ENCODE peak calls at places on chromosome 5, in nine cellular contexts. Z, V, D, H, M, J, N, O and B are unnamed samples.

GRCh38 chr5:27706832-27707231 is 668.4 kb upstream of the CDH9 start:
- DNase-seq in H (peak; percentile 13), O (no peak), M (no peak), J (peak; percentile 64), Z (no peak), D (no peak), V (no peak), N (peak; percentile 24), B (no peak)

GRCh38 chr5:112183103-112183634 is 235.9 kb downstream of the EPB41L4A start:
- DNase-seq in O (no peak), V (no peak), D (no peak), N (peak; percentile 20), H (peak; percentile 69), J (peak; percentile 23), M (peak; percentile 78), Z (no peak), B (no peak)

GRCh38 chr5:107567901-107568671 is 102.7 kb downstream of the EFNA5 start:
- DNase-seq in Z (no peak), M (no peak), D (no peak), V (no peak), J (no peak), H (no peak), N (no peak), O (no peak), B (no peak)

GRCh38 chr5:80871541-80871961 is 88.6 kb upstream of the RASGRF2 start:
- DNase-seq in M (peak; percentile 55), V (no peak), Z (no peak), O (peak; percentile 51), D (no peak), J (peak; percentile 72), H (peak; percentile 49), N (peak; percentile 49), B (no peak)

GRCh38 chr5:33901176-33901575 is 9.4 kb upstream of the ADAMTS12 start:
- DNase-seq in V (no peak), D (no peak), H (no peak), Z (no peak), O (peak; percentile 72), N (peak; percentile 44), J (no peak), M (no peak), B (no peak)

GRCh38 chr5:55540024-55540423 is 5.3 kb upstream of the PLPP1 start:
- DNase-seq in N (peak; percentile 33), H (peak; percentile 8), O (peak; percentile 45), M (peak; percentile 38), V (no peak), Z (no peak), D (no peak), J (peak; percentile 46), B (no peak)

GRCh38 chr5:7274180-7274579 is 121.8 kb upstream of the ADCY2 start:
- DNase-seq in Z (no peak), H (no peak), M (no peak), D (no peak), N (no peak), O (no peak), J (no peak), V (no peak), B (no peak)

GRCh38 chr5:67842806-67843205 is 372.8 kb upstream of the PIK3R1 start:
- DNase-seq in D (no peak), J (no peak), V (no peak), N (peak; percentile 47), M (no peak), H (peak; percentile 2), Z (no peak), O (peak; percentile 33), B (no peak)

GRCh38 chr5:39015743-39016586 is 58.2 kb downstream of the RICTOR start:
- DNase-seq in D (no peak), O (peak; percentile 86), V (no peak), Z (no peak), H (peak; percentile 81), N (peak; percentile 56), J (peak; percentile 85), M (no peak), B (no peak)

GRCh38 chr5:13662646-13663045 is 281.8 kb downstream of the DNAH5 start:
- DNase-seq in V (no peak), O (no peak), M (no peak), Z (no peak), H (peak; percentile 33), J (peak; percentile 33), D (no peak), N (peak; percentile 0), B (no peak)

GRCh38 chr5:146249801-146250200 is 46.4 kb downstream of the RBM27 start:
- DNase-seq in D (no peak), V (no peak), H (no peak), N (no peak), O (no peak), Z (no peak), M (no peak), J (no peak), B (no peak)

GRCh38 chr5:7837401-7837800 is 13.5 kb downstream of the CFAP90 start:
- DNase-seq in N (no peak), D (no peak), O (no peak), J (no peak), V (no peak), M (no peak), H (no peak), Z (no peak), B (no peak)

GRCh38 chr5:77146896-77147295 is 59.8 kb upstream of the ZBED3 start:
- DNase-seq in V (no peak), N (no peak), D (no peak), M (no peak), H (no peak), Z (no peak), J (no peak), O (no peak), B (no peak)

GRCh38 chr5:150778517-150779396 is at the start of gene SMIM3:
- DNase-seq in Z (peak; percentile 91), O (peak; percentile 75), J (peak; percentile 72), H (peak; percentile 54), V (peak; percentile 87), M (peak; percentile 55), N (peak; percentile 71), D (peak; percentile 85), B (peak; percentile 92)

GRCh38 chr5:113361701-113362100 is 73.1 kb downstream of the TSSK1B start:
- DNase-seq in D (no peak), Z (no peak), N (no peak), H (no peak), V (no peak), M (no peak), O (no peak), J (no peak), B (no peak)

GRCh38 chr5:176870110-176870591 is 29.0 kb downstream of the HK3 start:
- DNase-seq in N (peak; percentile 63), V (no peak), J (peak; percentile 47), O (peak; percentile 28), M (no peak), H (peak; percentile 10), Z (no peak), D (no peak), B (no peak)
- TF ChIP-seq CTCF in N (peak; percentile 49), V (no peak), J (peak; percentile 59), O (peak; percentile 34), M (peak; percentile 36), H (peak; percentile 18), Z (peak; percentile 20), D (no peak), B (no peak)

GRCh38 chr5:154767537-154767936 is 12.4 kb downstream of the LARP1 start:
- DNase-seq in N (no peak), D (no peak), M (no peak), J (no peak), H (no peak), O (no peak), V (no peak), Z (no peak), B (no peak)

GRCh38 chr5:154773314-154773713 is 18.1 kb downstream of the LARP1 start:
- DNase-seq in J (no peak), H (no peak), M (no peak), V (no peak), D (no peak), O (no peak), N (no peak), Z (no peak), B (no peak)

GRCh38 chr5:154771383-154771901 is 16.3 kb downstream of the LARP1 start:
- DNase-seq in N (peak; percentile 83), M (no peak), D (peak; percentile 43), O (peak; percentile 89), H (peak; percentile 94), J (no peak), V (peak; percentile 27), Z (no peak), B (no peak)

GRCh38 chr5:154768207-154768606 is 13.0 kb downstream of the LARP1 start:
- DNase-seq in Z (no peak), O (no peak), N (no peak), J (no peak), M (no peak), H (no peak), D (no peak), V (no peak), B (no peak)

GRCh38 chr5:154770111-154770510 is 14.9 kb downstream of the LARP1 start:
- DNase-seq in M (no peak), O (no peak), V (no peak), H (no peak), J (no peak), N (no peak), D (no peak), Z (no peak), B (no peak)
- H3K4me3 ChIP-seq in M (no peak overlapping the region), O (no peak overlapping the region), V (no peak overlapping the region), H (no peak overlapping the region), J (no peak overlapping the region), N (no peak overlapping the region), D (no peak overlapping the region), Z (no peak overlapping the region), B (no peak overlapping the region)

GRCh38 chr5:132733499-132734148 is 3.7 kb downstream of the KIF3A start:
- DNase-seq in Z (no peak), N (no peak), V (no peak), O (no peak), J (no peak), D (no peak), M (no peak), H (no peak), B (no peak)

GRCh38 chr5:132739232-132739631 is 1.9 kb upstream of the KIF3A start:
- DNase-seq in N (no peak), O (no peak), J (no peak), H (no peak), M (no peak), Z (no peak), D (no peak), V (no peak), B (no peak)

GRCh38 chr5:132734687-132735086 is 2.7 kb downstream of the KIF3A start:
- DNase-seq in V (no peak), H (no peak), N (no peak), J (no peak), M (no peak), Z (no peak), D (no peak), O (no peak), B (no peak)

GRCh38 chr5:132737982-132738770 is 830 bp upstream of the KIF3A start:
- DNase-seq in D (no peak), M (no peak), O (no peak), N (no peak), J (no peak), Z (no peak), V (no peak), H (no peak), B (no peak)

GRCh38 chr5:132736853-132737833 is at the start of gene KIF3A:
- DNase-seq in H (peak; percentile 83), J (peak; percentile 95), V (peak; percentile 95), O (peak; percentile 94), D (peak; percentile 92), M (peak; percentile 91), Z (peak; percentile 98), N (peak; percentile 96), B (peak; percentile 99)
- TF ChIP-seq CTCF in H (no peak), J (no peak), V (no peak), O (no peak), D (peak; percentile 21), M (no peak), Z (peak; percentile 16), N (no peak), B (peak; percentile 5)

GRCh38 chr5:115838885-115839518 is 2.4 kb downstream of the ATG12 start:
- DNase-seq in Z (peak; percentile 44), D (no peak), N (peak; percentile 69), O (peak; percentile 72), V (no peak), H (no peak), J (peak; percentile 68), M (peak; percentile 51), B (no peak)
- H3K4me3 ChIP-seq in Z (peak overlapping the region; percentile 87), D (no peak overlapping the region), N (peak overlapping the region; percentile 86), O (peak overlapping the region; percentile 86), V (no peak overlapping the region), H (peak overlapping the region; percentile 18), J (peak overlapping the region; percentile 72), M (peak overlapping the region; percentile 30), B (peak overlapping the region; percentile 19)